ENCODE peak calls at places on chromosomes 12 and 14, in nine cellular contexts. S is nephron progenitor cell; Z is breast epithelium; N is activated CD4-positive, CD25-positive, alpha-beta regulatory T cell treated with anti-CD3 and anti-CD28 coated beads, Interleukin-2, amount 50 U/mL, for 16 hours; H is activated CD4-positive, alpha-beta T cell treated with anti-CD3 and anti-CD28 coated beads, Interleukin-2, amount 10 ng/mL, durations not matched to agents 7 days and 5 days; I is LoVo; J is Right ventricle myocardium superior; Q is posterior cingulate gyrus; K is activated naive CD8-positive, alpha-beta T cell treated with anti-CD3 and anti-CD28 coated beads, Interleukin-2, amount 50 U/mL, for 24 hours. U is an unnamed sample.

GRCh38 chr12:98939350-98939749 is 294.3 kb downstream of the APAF1 start:
- DNase-seq in I (no peak), H (no peak), S (peak; percentile 5), K (no peak), Z (no peak), J (no peak), N (no peak), Q (peak; percentile 80), U (peak; percentile 2)

GRCh38 chr14:37329189-37330001 is 131.7 kb downstream of the MIPOL1 start:
- DNase-seq in S (no peak), K (no peak), Q (no peak), H (no peak), N (no peak), I (peak; percentile 73), Z (no peak), J (no peak), U (no peak)

GRCh38 chr12:48489012-48489411 is 6.7 kb downstream of the C12orf54 start:
- DNase-seq in H (no peak), N (no peak), S (no peak), I (no peak), Z (no peak), K (no peak), Q (no peak), J (no peak), U (no peak)

GRCh38 chr12:113227169-113227568 is 5.9 kb downstream of the TPCN1 start:
- DNase-seq in N (no peak), K (no peak), I (no peak), Q (peak; percentile 86), Z (peak; percentile 64), S (no peak), J (peak; percentile 68), H (no peak), U (no peak)

GRCh38 chr14:99581371-99581770 is 22.6 kb downstream of the CCDC85C start:
- DNase-seq in I (no peak), H (no peak), S (no peak), Z (no peak), Q (peak; percentile 91), J (no peak), K (no peak), N (no peak), U (no peak)

GRCh38 chr14:95038521-95039250 is 118.6 kb downstream of the DICER1 start:
- DNase-seq in K (no peak), J (no peak), H (no peak), Q (no peak), Z (no peak), N (no peak), I (no peak), S (no peak), U (no peak)

GRCh38 chr12:67558775-67559174 is 89.8 kb upstream of the DYRK2 start:
- DNase-seq in K (no peak), H (no peak), J (no peak), Z (no peak), S (no peak), Q (no peak), N (no peak), I (no peak), U (no peak)

GRCh38 chr12:89244536-89244935 is 107.8 kb downstream of the DUSP6 start:
- DNase-seq in Q (no peak), J (no peak), S (no peak), K (no peak), I (no peak), Z (no peak), H (peak; percentile 60), N (no peak), U (no peak)

GRCh38 chr12:63844391-63845341 is at the start of gene SRGAP1:
- DNase-seq in I (peak; percentile 56), Z (peak; percentile 55), H (peak; percentile 7), K (peak; percentile 4), N (no peak), Q (peak; percentile 92), S (peak; percentile 73), J (peak; percentile 84), U (no peak)

GRCh38 chr12:62711626-62712305 is 223.2 kb downstream of the PPM1H start:
- DNase-seq in N (no peak), S (peak; percentile 59), Q (no peak), K (no peak), J (no peak), Z (no peak), H (no peak), I (no peak), U (no peak)

GRCh38 chr12:24360057-24360456 is 410.6 kb upstream of the SOX5 start:
- DNase-seq in Q (no peak), Z (no peak), H (no peak), J (no peak), N (no peak), S (no peak), I (no peak), K (no peak), U (no peak)

GRCh38 chr12:118334241-118334640 is 38.5 kb downstream of the TAOK3 start:
- DNase-seq in K (no peak), N (no peak), I (no peak), Z (no peak), H (no peak), Q (no peak), S (no peak), J (no peak), U (no peak)

GRCh38 chr12:123388218-123388947 is 4.5 kb downstream of the KMT5A start:
- DNase-seq in K (peak; percentile 80), Z (peak; percentile 69), J (peak; percentile 85), Q (peak; percentile 96), N (peak; percentile 50), I (peak; percentile 79), H (peak; percentile 78), S (peak; percentile 78), U (no peak)

GRCh38 chr14:22973217-22974032 is 8.9 kb downstream of the AJUBA start:
- DNase-seq in Q (no peak), Z (no peak), H (peak; percentile 57), J (no peak), I (no peak), N (no peak), K (peak; percentile 46), S (peak; percentile 49), U (no peak)

GRCh38 chr14:102775855-102776760 is 1.1 kb upstream of the TRAF3 start:
- DNase-seq in H (no peak), Z (no peak), I (no peak), J (no peak), N (no peak), S (peak; percentile 23), K (peak; percentile 19), Q (no peak), U (no peak)

GRCh38 chr14:79483472-79483871 is 727.8 kb downstream of the DIO2 start:
- DNase-seq in I (no peak), Q (no peak), J (no peak), Z (no peak), N (no peak), K (no peak), H (no peak), S (no peak), U (peak; percentile 12)

GRCh38 chr12:117907108-117907689 is 61.6 kb downstream of the KSR2 start:
- DNase-seq in I (no peak), K (no peak), Z (no peak), Q (no peak), S (no peak), H (no peak), N (no peak), J (no peak), U (no peak)

GRCh38 chr12:65561798-65562382 is 262.4 kb upstream of the HMGA2 start:
- DNase-seq in J (no peak), N (no peak), Z (no peak), H (no peak), K (no peak), S (no peak), I (no peak), Q (no peak), U (no peak)

GRCh38 chr12:66345212-66345611 is 42.9 kb downstream of the HELB start:
- DNase-seq in K (no peak), Z (no peak), S (no peak), Q (no peak), J (no peak), N (no peak), H (no peak), I (no peak), U (no peak)

GRCh38 chr14:96037891-96038557 is 1.1 kb upstream of the C14orf132 start:
- DNase-seq in J (peak; percentile 71), K (no peak), H (no peak), Z (peak; percentile 53), Q (no peak), S (no peak), I (peak; percentile 48), N (no peak), U (no peak)

GRCh38 chr12:85369365-85370154 is 89.5 kb downstream of the ALX1 start:
- DNase-seq in K (no peak), Z (no peak), H (no peak), I (no peak), J (no peak), S (no peak), Q (no peak), N (no peak), U (no peak)

GRCh38 chr12:56336361-56337167 is 2.1 kb upstream of the IL23A start:
- DNase-seq in Z (no peak), H (no peak), Q (no peak), I (no peak), N (no peak), S (no peak), K (no peak), J (no peak), U (no peak)